ENCODE peak calls at places on chromosomes 7 and 10, in eight cellular contexts. M is choroid plexus epithelial cell; K is GM03348; Y is stimulated activated CD4-positive, alpha-beta T cell treated with anti-CD3 and anti-CD28 coated beads, Interleukin-15, amount 100 ng/mL, for 48 hours; L is BJ; Z is AG09319; D is left cardiac atrium; X is ureter. H is an unnamed sample.

GRCh38 chr7:159083698-159084068 is 61.0 kb downstream of the VIPR2 start:
- DNase-seq in X (peak; percentile 29), Z (no peak), M (no peak), D (no peak), L (no peak), K (no peak), Y (no peak), H (no peak)

GRCh38 chr7:29337628-29338116 is 143.1 kb downstream of the CHN2 start:
- DNase-seq in Z (no peak), M (peak; percentile 60), K (no peak), L (no peak), Y (no peak), X (no peak), D (no peak), H (no peak)

GRCh38 chr7:151375530-151376217 is 34.1 kb downstream of the NUB1 start:
- DNase-seq in M (no peak), L (no peak), Z (no peak), K (no peak), D (no peak), X (no peak), Y (no peak), H (no peak)

GRCh38 chr10:48466611-48467240 is 138.1 kb downstream of the ARHGAP22 start:
- DNase-seq in X (peak; percentile 43), K (no peak), M (no peak), Z (no peak), D (peak; percentile 13), L (no peak), Y (no peak), H (peak; percentile 26)

GRCh38 chr10:24929056-24929544 is 23.3 kb downstream of the PRTFDC1 start:
- DNase-seq in Z (no peak), X (no peak), M (peak; percentile 83), L (no peak), K (peak; percentile 62), Y (no peak), D (no peak), H (no peak)

GRCh38 chr10:110387617-110387982 is 82.9 kb upstream of the SMNDC1 start:
- DNase-seq in X (no peak), Y (no peak), K (no peak), L (no peak), Z (no peak), D (no peak), M (no peak), H (no peak)

GRCh38 chr7:30135551-30136271 is 925 bp downstream of the MTURN start:
- DNase-seq in X (peak; percentile 78), D (peak; percentile 70), Z (peak; percentile 40), K (peak; percentile 87), L (no peak), M (peak; percentile 70), Y (no peak), H (peak; percentile 56)

GRCh38 chr7:105204953-105205352 is 183.8 kb downstream of the SRPK2 start:
- DNase-seq in K (no peak), L (no peak), Z (no peak), M (no peak), X (no peak), D (no peak), Y (no peak), H (no peak)

GRCh38 chr7:101681170-101682007 is 52.3 kb upstream of the MYL10 start:
- DNase-seq in L (peak; percentile 68), Y (no peak), Z (peak; percentile 60), M (peak; percentile 56), X (peak; percentile 75), K (peak; percentile 94), D (peak; percentile 83), H (peak; percentile 77)

GRCh38 chr10:129386415-129387257 is 80.4 kb upstream of the MGMT start:
- DNase-seq in L (no peak), X (no peak), Z (no peak), M (no peak), D (no peak), K (no peak), Y (no peak), H (peak; percentile 42)

GRCh38 chr10:99674762-99675161 is 15.5 kb downstream of the ENTPD7 start:
- DNase-seq in X (no peak), M (no peak), L (no peak), Z (no peak), K (no peak), D (no peak), Y (no peak), H (no peak)

H was measured in dermis blood vessel endothelial cell.